ENCODE peak calls at places on chromosomes 1 and 21, in six cellular contexts. One of them, this sample, is unnamed. For H3K36me3, the result is how much of the 10 kb centered on the place peaks cover.

GRCh38 chr1:162678439-162678838 is 46.2 kb downstream of the DDR2 start:
- DNase-seq in lung: no peak
- DNase-seq in Panc1: peak
- DNase-seq in colonic mucosa: no peak
- DNase-seq in Caco-2: no peak
- DNase-seq in BJ: no peak
- DNase-seq in this sample: no peak

GRCh38 chr1:109347511-109347910 is 40.7 kb upstream of the MYBPHL start:
- DNase-seq in lung: no peak
- DNase-seq in Panc1: no peak
- DNase-seq in colonic mucosa: no peak
- DNase-seq in Caco-2: no peak
- DNase-seq in BJ: no peak
- DNase-seq in this sample: no peak

GRCh38 chr1:191629836-191630235 is 528.4 kb upstream of the RGS18 start:
- DNase-seq in lung: no peak
- DNase-seq in Panc1: no peak
- DNase-seq in colonic mucosa: no peak
- DNase-seq in Caco-2: peak
- DNase-seq in BJ: no peak
- DNase-seq in this sample: no peak

GRCh38 chr1:54857741-54858665 is 29.0 kb downstream of the DHCR24 start:
- DNase-seq in lung: no peak
- DNase-seq in Panc1: no peak
- DNase-seq in colonic mucosa: no peak
- DNase-seq in Caco-2: no peak
- DNase-seq in BJ: no peak
- DNase-seq in this sample: peak

GRCh38 chr1:2980073-2980791 is 41.0 kb upstream of the ACTRT2 start:
- DNase-seq in lung: no peak
- DNase-seq in Panc1: no peak
- DNase-seq in colonic mucosa: no peak
- DNase-seq in Caco-2: no peak
- DNase-seq in BJ: no peak
- DNase-seq in this sample: no peak

GRCh38 chr1:35524106-35524505 is 33.1 kb downstream of the KIAA0319L start:
- DNase-seq in lung: no peak
- DNase-seq in Panc1: no peak
- DNase-seq in colonic mucosa: no peak
- DNase-seq in Caco-2: peak
- DNase-seq in BJ: no peak
- DNase-seq in this sample: no peak

GRCh38 chr1:110594466-110595076 is 11.6 kb downstream of the KCNA2 start:
- DNase-seq in lung: no peak
- DNase-seq in Panc1: no peak
- DNase-seq in colonic mucosa: peak
- DNase-seq in Caco-2: no peak
- DNase-seq in BJ: no peak
- DNase-seq in this sample: no peak

GRCh38 chr1:233269656-233270055 is 25.9 kb downstream of the PCNX2 start:
- DNase-seq in lung: no peak
- DNase-seq in Panc1: no peak
- DNase-seq in colonic mucosa: no peak
- DNase-seq in Caco-2: no peak
- DNase-seq in BJ: peak
- DNase-seq in this sample: no peak

GRCh38 chr1:11187000-11187399 is 2.2 kb upstream of the ANGPTL7 start:
- DNase-seq in lung: no peak
- DNase-seq in Panc1: no peak
- DNase-seq in colonic mucosa: no peak
- DNase-seq in Caco-2: no peak
- DNase-seq in BJ: no peak
- DNase-seq in this sample: no peak

GRCh38 chr1:47527653-47528272 is 89.9 kb downstream of the FOXD2 start:
- DNase-seq in lung: peak
- DNase-seq in Panc1: no peak
- DNase-seq in colonic mucosa: peak
- DNase-seq in Caco-2: peak
- DNase-seq in BJ: no peak
- DNase-seq in this sample: no peak

GRCh38 chr1:27451346-27451745 is 38.6 kb downstream of the WASF2 start:
- DNase-seq in lung: no peak
- DNase-seq in Panc1: no peak
- DNase-seq in colonic mucosa: no peak
- DNase-seq in Caco-2: no peak
- DNase-seq in BJ: no peak
- DNase-seq in this sample: no peak

GRCh38 chr1:24464378-24464770 is 38.3 kb upstream of the RCAN3 start:
- DNase-seq in lung: no peak
- DNase-seq in Panc1: no peak
- DNase-seq in colonic mucosa: no peak
- DNase-seq in Caco-2: no peak
- DNase-seq in BJ: peak
- DNase-seq in this sample: no peak

GRCh38 chr1:245361951-245362350 is 207.2 kb downstream of the KIF26B start:
- DNase-seq in lung: no peak
- DNase-seq in Panc1: no peak
- DNase-seq in colonic mucosa: no peak
- DNase-seq in Caco-2: no peak
- DNase-seq in BJ: no peak
- DNase-seq in this sample: no peak

GRCh38 chr1:174273766-174274165 is 114.4 kb downstream of the RABGAP1L start:
- DNase-seq in lung: no peak
- DNase-seq in Panc1: no peak
- DNase-seq in colonic mucosa: no peak
- DNase-seq in Caco-2: no peak
- DNase-seq in BJ: no peak
- DNase-seq in this sample: no peak

GRCh38 chr1:206448471-206448870 is 21.8 kb upstream of the IKBKE start:
- DNase-seq in lung: no peak
- DNase-seq in Panc1: no peak
- DNase-seq in colonic mucosa: no peak
- DNase-seq in Caco-2: no peak
- DNase-seq in BJ: no peak
- DNase-seq in this sample: no peak
- H3K36me3 ChIP-seq in lung: under half
- H3K36me3 ChIP-seq in Panc1: under half
- H3K36me3 ChIP-seq in colonic mucosa: under half
- H3K36me3 ChIP-seq in Caco-2: under half
- H3K36me3 ChIP-seq in BJ: under half
- H3K36me3 ChIP-seq in this sample: under half

DNA sequence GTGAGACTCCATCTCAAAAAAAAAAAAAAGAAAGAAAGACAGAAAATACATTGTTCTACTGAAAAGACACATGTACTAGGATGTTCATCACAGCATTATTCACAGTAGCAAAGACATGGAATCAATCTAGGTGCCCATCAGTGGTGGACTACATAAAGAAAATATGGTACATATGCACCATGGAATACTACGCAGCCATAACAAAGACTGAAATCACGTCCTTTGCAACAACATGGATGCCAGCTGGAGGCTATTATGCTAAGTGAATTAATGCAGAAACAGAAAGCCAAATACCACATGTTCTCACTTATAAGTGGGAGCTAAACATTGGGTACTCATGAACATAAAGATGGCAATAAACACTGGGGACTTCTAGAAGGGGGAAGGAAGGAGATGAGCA is 48.9 kb upstream of the SLC19A2 start:
- DNase-seq in lung: no peak
- DNase-seq in Panc1: no peak
- DNase-seq in colonic mucosa: no peak
- DNase-seq in Caco-2: no peak
- DNase-seq in BJ: no peak
- DNase-seq in this sample: no peak
- H3K36me3 ChIP-seq in lung: under half
- H3K36me3 ChIP-seq in Panc1: under half
- H3K36me3 ChIP-seq in colonic mucosa: under half
- H3K36me3 ChIP-seq in Caco-2: under half
- H3K36me3 ChIP-seq in BJ: under half
- H3K36me3 ChIP-seq in this sample: under half

GRCh38 chr1:9719978-9720722 is 68.6 kb downstream of the PIK3CD start:
- DNase-seq in lung: no peak
- DNase-seq in Panc1: no peak
- DNase-seq in colonic mucosa: no peak
- DNase-seq in Caco-2: no peak
- DNase-seq in BJ: no peak
- DNase-seq in this sample: no peak
- H3K36me3 ChIP-seq in lung: under half
- H3K36me3 ChIP-seq in Panc1: under half
- H3K36me3 ChIP-seq in colonic mucosa: under half
- H3K36me3 ChIP-seq in Caco-2: under half
- H3K36me3 ChIP-seq in BJ: half or more
- H3K36me3 ChIP-seq in this sample: under half

GRCh38 chr1:206480211-206480610 is 9.9 kb downstream of the IKBKE start:
- DNase-seq in lung: no peak
- DNase-seq in Panc1: no peak
- DNase-seq in colonic mucosa: no peak
- DNase-seq in Caco-2: no peak
- DNase-seq in BJ: no peak
- DNase-seq in this sample: no peak

GRCh38 chr1:206477581-206478380 is 7.5 kb downstream of the IKBKE start:
- DNase-seq in lung: no peak
- DNase-seq in Panc1: no peak
- DNase-seq in colonic mucosa: no peak
- DNase-seq in Caco-2: no peak
- DNase-seq in BJ: no peak
- DNase-seq in this sample: no peak

GRCh38 chr1:206477110-206477509 is 6.8 kb downstream of the IKBKE start:
- DNase-seq in lung: no peak
- DNase-seq in Panc1: no peak
- DNase-seq in colonic mucosa: no peak
- DNase-seq in Caco-2: no peak
- DNase-seq in BJ: no peak
- DNase-seq in this sample: no peak

GRCh38 chr1:206478746-206479145 is 8.5 kb downstream of the IKBKE start:
- DNase-seq in lung: no peak
- DNase-seq in Panc1: no peak
- DNase-seq in colonic mucosa: no peak
- DNase-seq in Caco-2: no peak
- DNase-seq in BJ: no peak
- DNase-seq in this sample: no peak

GRCh38 chr1:206479164-206480125 is 9.2 kb downstream of the IKBKE start:
- DNase-seq in lung: peak
- DNase-seq in Panc1: peak
- DNase-seq in colonic mucosa: peak
- DNase-seq in Caco-2: peak
- DNase-seq in BJ: no peak
- DNase-seq in this sample: no peak
- H3K36me3 ChIP-seq in lung: under half
- H3K36me3 ChIP-seq in Panc1: under half
- H3K36me3 ChIP-seq in colonic mucosa: under half
- H3K36me3 ChIP-seq in Caco-2: under half
- H3K36me3 ChIP-seq in BJ: under half
- H3K36me3 ChIP-seq in this sample: under half

GRCh38 chr21:31973402-31973944 is 100.7 kb downstream of the HUNK start:
- DNase-seq in lung: no peak
- DNase-seq in Panc1: no peak
- DNase-seq in colonic mucosa: no peak
- DNase-seq in Caco-2: no peak
- DNase-seq in BJ: no peak
- DNase-seq in this sample: no peak
- H3K36me3 ChIP-seq in lung: under half
- H3K36me3 ChIP-seq in Panc1: under half
- H3K36me3 ChIP-seq in colonic mucosa: under half
- H3K36me3 ChIP-seq in Caco-2: under half
- H3K36me3 ChIP-seq in BJ: under half
- H3K36me3 ChIP-seq in this sample: under half

DNA sequence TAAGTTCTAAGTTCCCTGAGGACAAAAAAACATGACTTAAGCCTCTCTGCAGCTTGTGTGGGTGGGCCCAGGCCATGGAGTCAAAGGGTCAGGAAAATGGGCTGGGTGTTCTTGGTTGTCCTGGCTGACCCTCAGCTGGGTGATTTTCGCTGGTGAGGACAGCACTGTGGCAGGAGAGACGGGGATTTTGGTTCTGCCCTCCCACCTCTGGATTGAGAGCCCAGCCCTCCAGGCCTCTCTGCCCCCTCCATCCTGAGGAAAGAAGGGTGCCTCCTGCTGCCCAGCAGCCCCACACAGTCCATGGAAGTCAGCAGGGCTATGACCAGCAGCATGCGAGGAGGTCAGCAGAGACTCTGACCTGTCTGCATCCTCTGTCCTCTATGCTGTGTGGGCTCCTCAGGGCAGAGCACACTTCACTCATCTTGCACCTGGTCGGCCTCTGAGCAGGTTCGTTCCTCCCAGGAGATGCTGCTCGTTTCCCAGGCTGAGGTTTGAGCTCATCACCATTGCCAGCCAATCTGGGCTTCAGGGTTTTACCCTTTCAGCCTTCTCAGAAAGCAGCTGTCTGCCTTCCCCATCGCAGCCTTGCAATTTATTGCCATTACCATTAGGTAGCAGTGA is 26.5 kb downstream of the PHGDH start:
- DNase-seq in lung: no peak
- DNase-seq in Panc1: no peak
- DNase-seq in colonic mucosa: no peak
- DNase-seq in Caco-2: no peak
- DNase-seq in BJ: no peak
- DNase-seq in this sample: no peak
- H3K36me3 ChIP-seq in lung: under half
- H3K36me3 ChIP-seq in Panc1: under half
- H3K36me3 ChIP-seq in colonic mucosa: under half
- H3K36me3 ChIP-seq in Caco-2: under half
- H3K36me3 ChIP-seq in BJ: half or more
- H3K36me3 ChIP-seq in this sample: under half

GRCh38 chr1:170548497-170548896 is 16.5 kb downstream of the GORAB start:
- DNase-seq in lung: no peak
- DNase-seq in Panc1: no peak
- DNase-seq in colonic mucosa: no peak
- DNase-seq in Caco-2: no peak
- DNase-seq in BJ: no peak
- DNase-seq in this sample: no peak

GRCh38 chr1:170545476-170545875 is 13.5 kb downstream of the GORAB start:
- DNase-seq in lung: no peak
- DNase-seq in Panc1: no peak
- DNase-seq in colonic mucosa: no peak
- DNase-seq in Caco-2: no peak
- DNase-seq in BJ: peak
- DNase-seq in this sample: no peak

DNA sequence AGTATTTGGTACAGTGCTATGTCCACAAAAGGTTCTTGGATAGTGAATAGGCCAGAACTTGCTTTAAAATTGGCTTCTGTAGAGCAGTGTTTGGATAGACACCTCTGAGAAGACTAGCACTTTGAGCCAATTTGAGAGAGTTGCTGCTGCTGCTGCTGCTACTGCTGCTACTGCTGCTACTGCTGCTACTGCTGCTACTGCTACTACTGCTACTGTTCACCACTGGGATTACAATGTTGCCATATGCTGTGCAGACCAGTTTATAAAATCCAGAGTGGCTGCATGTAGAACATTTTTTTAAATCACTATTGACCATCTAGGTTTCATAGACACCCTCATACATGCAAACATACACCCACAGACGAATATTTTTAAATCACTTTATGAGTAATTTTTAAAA is 15.3 kb downstream of the GORAB start:
- DNase-seq in lung: no peak
- DNase-seq in Panc1: no peak
- DNase-seq in colonic mucosa: no peak
- DNase-seq in Caco-2: no peak
- DNase-seq in BJ: no peak
- DNase-seq in this sample: no peak
- H3K36me3 ChIP-seq in lung: under half
- H3K36me3 ChIP-seq in Panc1: under half
- H3K36me3 ChIP-seq in colonic mucosa: under half
- H3K36me3 ChIP-seq in Caco-2: under half
- H3K36me3 ChIP-seq in BJ: under half
- H3K36me3 ChIP-seq in this sample: under half

This sample was measured in kidney epithelial cell.